ENCODE peak calls at places on chromosomes 1 and 21, in seven cellular contexts. One of them, this sample, is unnamed.

GRCh38 chr1:36486436-36487335 is 4.0 kb upstream of the CSF3R start:
- DNase-seq in caudate nucleus: peak; percentile 26
- DNase-seq in NCI-H1092 treated with DMSO at 0.1 percent for 48 hours: peak; percentile 80
- DNase-seq in effector memory CD8-positive, alpha-beta T cell: no peak
- DNase-seq in RWPE1: peak; percentile 10
- DNase-seq in amniotic stem cell: no peak
- DNase-seq in myocyte: peak; percentile 7
- DNase-seq in this sample: no peak

GRCh38 chr1:189708674-189709073 is 769.0 kb downstream of the BRINP3 start:
- DNase-seq in caudate nucleus: no peak
- DNase-seq in NCI-H1092 treated with DMSO at 0.1 percent for 48 hours: peak; percentile 11
- DNase-seq in effector memory CD8-positive, alpha-beta T cell: no peak
- DNase-seq in RWPE1: no peak
- DNase-seq in amniotic stem cell: no peak
- DNase-seq in myocyte: no peak
- DNase-seq in this sample: no peak

GRCh38 chr1:67683306-67683705 is 1.7 kb upstream of the GADD45A start:
- DNase-seq in caudate nucleus: no peak
- DNase-seq in NCI-H1092 treated with DMSO at 0.1 percent for 48 hours: no peak
- DNase-seq in effector memory CD8-positive, alpha-beta T cell: no peak
- DNase-seq in RWPE1: peak; percentile 40
- DNase-seq in amniotic stem cell: no peak
- DNase-seq in myocyte: no peak
- DNase-seq in this sample: no peak

GRCh38 chr1:166673722-166674121 is 165.6 kb upstream of the POGK start:
- DNase-seq in caudate nucleus: no peak
- DNase-seq in NCI-H1092 treated with DMSO at 0.1 percent for 48 hours: no peak
- DNase-seq in effector memory CD8-positive, alpha-beta T cell: no peak
- DNase-seq in RWPE1: no peak
- DNase-seq in amniotic stem cell: no peak
- DNase-seq in myocyte: no peak
- DNase-seq in this sample: no peak

GRCh38 chr1:100394286-100394685 is 42.0 kb downstream of the CDC14A start:
- DNase-seq in caudate nucleus: no peak
- DNase-seq in NCI-H1092 treated with DMSO at 0.1 percent for 48 hours: no peak
- DNase-seq in effector memory CD8-positive, alpha-beta T cell: no peak
- DNase-seq in RWPE1: no peak
- DNase-seq in amniotic stem cell: no peak
- DNase-seq in myocyte: no peak
- DNase-seq in this sample: no peak

GRCh38 chr1:204530932-204531331 is 14.7 kb downstream of the MDM4 start:
- DNase-seq in caudate nucleus: no peak
- DNase-seq in NCI-H1092 treated with DMSO at 0.1 percent for 48 hours: no peak
- DNase-seq in effector memory CD8-positive, alpha-beta T cell: no peak
- DNase-seq in RWPE1: no peak
- DNase-seq in amniotic stem cell: no peak
- DNase-seq in myocyte: no peak
- DNase-seq in this sample: peak; percentile 27

GRCh38 chr21:41895643-41896493 is 16.7 kb upstream of the PRDM15 start:
- DNase-seq in caudate nucleus: no peak
- DNase-seq in NCI-H1092 treated with DMSO at 0.1 percent for 48 hours: no peak
- DNase-seq in effector memory CD8-positive, alpha-beta T cell: peak; percentile 35
- DNase-seq in RWPE1: no peak
- DNase-seq in amniotic stem cell: no peak
- DNase-seq in myocyte: peak; percentile 11
- DNase-seq in this sample: no peak

GRCh38 chr1:46613661-46614603 is 2.7 kb downstream of the MOB3C start:
- DNase-seq in caudate nucleus: peak; percentile 37
- DNase-seq in NCI-H1092 treated with DMSO at 0.1 percent for 48 hours: no peak
- DNase-seq in effector memory CD8-positive, alpha-beta T cell: no peak
- DNase-seq in RWPE1: peak; percentile 42
- DNase-seq in amniotic stem cell: peak; percentile 10
- DNase-seq in myocyte: peak; percentile 91
- DNase-seq in this sample: peak; percentile 34

GRCh38 chr1:92965003-92965402 is 3.7 kb upstream of the DIPK1A start:
- DNase-seq in caudate nucleus: no peak
- DNase-seq in NCI-H1092 treated with DMSO at 0.1 percent for 48 hours: no peak
- DNase-seq in effector memory CD8-positive, alpha-beta T cell: no peak
- DNase-seq in RWPE1: no peak
- DNase-seq in amniotic stem cell: no peak
- DNase-seq in myocyte: no peak
- DNase-seq in this sample: no peak

GRCh38 chr21:35578350-35578782 is 482.0 kb downstream of the SETD4 start:
- DNase-seq in caudate nucleus: no peak
- DNase-seq in NCI-H1092 treated with DMSO at 0.1 percent for 48 hours: no peak
- DNase-seq in effector memory CD8-positive, alpha-beta T cell: no peak
- DNase-seq in RWPE1: peak; percentile 37
- DNase-seq in amniotic stem cell: peak; percentile 23
- DNase-seq in myocyte: peak; percentile 12
- DNase-seq in this sample: no peak

GRCh38 chr21:42019706-42020105 is 9.5 kb upstream of the ZBTB21 start:
- DNase-seq in caudate nucleus: no peak
- DNase-seq in NCI-H1092 treated with DMSO at 0.1 percent for 48 hours: no peak
- DNase-seq in effector memory CD8-positive, alpha-beta T cell: no peak
- DNase-seq in RWPE1: no peak
- DNase-seq in amniotic stem cell: no peak
- DNase-seq in myocyte: no peak
- DNase-seq in this sample: no peak

GRCh38 chr1:3393987-3394920 is 60.2 kb upstream of the ARHGEF16 start:
- DNase-seq in caudate nucleus: no peak
- DNase-seq in NCI-H1092 treated with DMSO at 0.1 percent for 48 hours: no peak
- DNase-seq in effector memory CD8-positive, alpha-beta T cell: no peak
- DNase-seq in RWPE1: no peak
- DNase-seq in amniotic stem cell: no peak
- DNase-seq in myocyte: no peak
- DNase-seq in this sample: no peak

GRCh38 chr1:41917835-41918449 is 780 bp downstream of the HIVEP3 start:
- DNase-seq in caudate nucleus: peak; percentile 48
- DNase-seq in NCI-H1092 treated with DMSO at 0.1 percent for 48 hours: peak; percentile 72
- DNase-seq in effector memory CD8-positive, alpha-beta T cell: no peak
- DNase-seq in RWPE1: peak; percentile 32
- DNase-seq in amniotic stem cell: no peak
- DNase-seq in myocyte: peak; percentile 43
- DNase-seq in this sample: peak; percentile 19